ENCODE peak calls at places on chromosomes 5 and 9, in four cellular contexts. G is A549, K is WTC11, H is HepG2. O is an unnamed sample.

GRCh38 chr5:174500636-174501035 is 223.7 kb upstream of the MSX2 start:
- DNase-seq in G (no peak), K (no peak), H (no peak), O (no peak)

GRCh38 chr9:135604437-135605237 is 34.7 kb downstream of the GLT6D1 start:
- DNase-seq in K (no peak), H (no peak), G (no peak), O (no peak)

GRCh38 chr5:5341531-5342292 is 80.8 kb upstream of the ICE1 start:
- DNase-seq in K (no peak), G (no peak), H (no peak), O (no peak)

GRCh38 chr5:61924251-61924650 is 381.8 kb upstream of the KIF2A start:
- DNase-seq in G (no peak), K (no peak), H (no peak), O (no peak)

GRCh38 chr5:109316631-109317030 is 93.1 kb downstream of the PJA2 start:
- DNase-seq in K (no peak), G (peak; percentile 12), H (no peak), O (no peak)

GRCh38 chr5:80191397-80191796 is 64.5 kb downstream of the SERINC5 start:
- DNase-seq in H (no peak), G (no peak), K (no peak), O (no peak)

GRCh38 chr5:140311011-140311467 is 8.1 kb upstream of the PFDN1 start:
- DNase-seq in K (no peak), G (peak; percentile 61), H (peak; percentile 16), O (peak; percentile 35)

GRCh38 chr9:132030626-132031325 is 48.9 kb downstream of the MED27 start:
- DNase-seq in K (no peak), H (no peak), G (no peak), O (no peak)

GRCh38 chr9:106829666-106830408 is 33.1 kb upstream of the ZNF462 start:
- DNase-seq in H (no peak), K (no peak), G (no peak), O (no peak)

GRCh38 chr5:174294891-174295620 is 249.6 kb downstream of the NSG2 start:
- DNase-seq in G (no peak), H (no peak), K (no peak), O (no peak)

GRCh38 chr5:92353107-92354030 is 970.3 kb upstream of the ARRDC3 start:
- DNase-seq in H (peak; percentile 71), G (peak; percentile 49), K (no peak), O (no peak)

GRCh38 chr9:133333566-133333965 is 2.4 kb downstream of the SURF6 start:
- DNase-seq in K (no peak), H (no peak), G (no peak), O (no peak)

GRCh38 chr5:112165399-112165798 is 253.7 kb downstream of the EPB41L4A start:
- DNase-seq in H (no peak), G (no peak), K (no peak), O (no peak)

DNA sequence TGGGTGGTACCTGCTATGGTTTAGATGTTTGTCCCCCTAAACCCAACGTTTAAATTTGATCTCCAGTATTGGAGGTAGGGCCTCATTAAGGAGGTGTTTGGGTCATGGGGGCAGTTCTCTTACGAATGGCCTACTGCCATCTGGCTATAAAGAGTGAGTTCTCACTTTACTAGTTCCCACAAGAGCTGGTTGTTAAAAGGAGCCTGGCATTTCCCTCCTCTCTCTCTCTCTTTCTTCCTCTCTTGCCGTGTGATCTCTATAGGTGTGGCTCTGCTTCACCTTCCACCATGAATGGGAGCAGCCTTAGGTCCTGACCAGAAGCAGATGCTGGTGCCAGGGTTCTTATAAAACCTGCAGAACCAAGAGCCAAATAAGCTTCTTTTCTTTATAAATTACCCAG is 193.2 kb upstream of the CDH6 start:
- DNase-seq in H (no peak), G (no peak), K (no peak), O (no peak)
- TF ChIP-seq NR3C1 in H (no peak), G (no peak), K (no peak), O (no peak)

DNA sequence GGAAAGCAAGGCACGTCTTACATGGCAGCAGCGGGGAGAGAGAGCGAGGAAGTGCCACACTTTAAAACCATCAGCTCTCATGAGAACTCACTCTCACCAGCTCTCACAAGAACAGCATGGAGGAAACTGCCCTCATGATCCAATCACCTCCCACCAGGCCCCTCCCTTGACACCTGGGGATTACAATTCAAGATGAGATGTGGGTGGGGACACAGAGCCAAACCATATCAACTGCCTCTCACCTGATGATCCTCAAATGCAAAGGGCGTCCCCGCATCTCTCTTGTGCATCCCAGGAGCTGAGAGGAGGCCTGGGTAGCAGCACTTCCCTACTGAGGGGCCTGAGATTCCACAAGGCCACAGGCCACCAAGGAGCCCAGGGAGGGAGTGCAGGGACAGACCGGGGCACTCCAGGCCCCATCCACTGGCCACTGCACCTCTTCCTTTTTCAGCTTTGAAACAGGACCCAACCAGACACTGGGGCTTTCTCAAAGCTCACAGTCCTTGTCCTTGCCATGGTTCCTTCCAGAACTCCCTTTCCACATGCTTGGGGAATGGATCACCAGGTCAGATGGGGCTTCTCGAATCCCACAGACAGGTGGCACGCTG is 54.5 kb upstream of the IL17B start:
- DNase-seq in H (no peak), K (no peak), G (no peak), O (no peak)
- TF ChIP-seq NR3C1 in H (no peak), K (no peak), G (no peak), O (no peak)

DNA sequence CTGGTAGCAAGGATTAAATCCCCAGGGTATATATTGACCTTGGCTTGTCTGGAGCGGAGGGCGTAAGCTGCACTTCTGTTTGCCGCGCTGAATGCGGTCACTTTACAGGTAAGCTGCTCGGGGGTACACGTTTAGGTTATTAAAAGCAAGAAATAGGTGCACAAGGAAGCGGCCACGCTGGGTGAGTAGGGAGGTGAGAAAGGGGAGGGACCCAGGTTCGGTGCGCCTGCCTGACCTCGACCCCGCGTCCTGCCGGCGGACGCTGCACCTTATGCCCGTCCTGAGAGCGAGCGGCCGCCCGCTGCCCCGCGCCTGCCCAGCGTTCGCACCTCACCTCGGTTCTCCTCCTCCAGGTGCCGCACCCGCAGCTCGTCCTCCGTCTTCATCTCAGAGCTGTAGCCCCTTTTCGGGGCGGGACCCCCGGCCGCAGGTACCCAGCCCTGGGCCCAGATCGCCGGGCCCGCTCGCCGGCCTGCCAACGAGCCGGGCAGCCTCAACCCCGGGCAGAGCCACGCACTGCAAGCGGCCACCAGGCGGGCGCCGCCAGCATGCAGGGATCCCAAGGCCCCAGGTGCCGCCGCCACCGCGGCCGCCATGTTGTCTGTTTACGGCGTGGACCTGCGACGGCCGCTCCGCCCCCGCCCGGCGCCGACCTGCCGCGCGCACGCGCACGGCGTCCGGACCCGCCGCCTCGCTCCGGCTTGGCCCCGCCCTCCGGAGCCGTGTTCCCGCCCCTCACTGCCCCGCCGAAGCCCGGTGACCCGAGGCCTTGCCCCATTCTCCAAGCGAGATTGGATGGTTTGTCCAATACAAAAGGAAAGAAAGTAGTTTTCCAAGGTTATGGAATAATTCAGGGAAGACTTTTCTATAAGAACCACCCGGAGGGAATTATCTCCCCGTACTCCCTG is at the start of gene AUH:
- DNase-seq in K (peak; percentile 87), G (peak; percentile 79), H (peak; percentile 60), O (peak; percentile 91)
- TF ChIP-seq NR3C1 in K (no peak), G (no peak), H (no peak), O (peak; percentile 58)

DNA sequence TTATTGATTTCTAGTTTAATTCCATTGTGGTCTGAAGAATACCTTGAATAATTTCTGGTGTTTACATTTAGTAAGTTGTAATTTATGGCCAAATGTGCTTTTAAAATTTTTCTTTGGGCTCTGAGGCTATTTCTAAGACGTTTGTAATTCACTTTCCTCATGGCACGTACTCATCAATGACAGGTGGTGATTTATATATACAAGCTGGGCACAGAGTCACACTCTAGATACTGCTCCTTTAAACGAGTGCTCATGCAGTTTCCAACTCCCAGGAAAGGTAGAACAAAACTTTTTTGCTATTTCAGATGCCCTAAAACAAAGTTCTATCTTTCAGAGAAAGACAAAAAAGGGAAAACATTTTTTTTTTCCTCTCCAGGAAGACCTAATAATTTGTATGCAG is 146.9 kb downstream of the AUH start:
- DNase-seq in K (no peak), H (no peak), G (no peak), O (no peak)
- TF ChIP-seq NR3C1 in K (no peak), H (no peak), G (no peak), O (no peak)

GRCh38 chr9:98961513-98962180 is 17.9 kb downstream of the COL15A1 start:
- DNase-seq in K (no peak), H (no peak), G (no peak), O (no peak)

GRCh38 chr9:98960409-98960808 is 16.7 kb downstream of the COL15A1 start:
- DNase-seq in H (no peak), K (no peak), G (no peak), O (no peak)

GRCh38 chr9:98957826-98958225 is 14.1 kb downstream of the COL15A1 start:
- DNase-seq in G (no peak), K (no peak), H (no peak), O (no peak)

GRCh38 chr9:98955259-98955658 is 11.6 kb downstream of the COL15A1 start:
- DNase-seq in G (no peak), K (no peak), H (no peak), O (no peak)

DNA sequence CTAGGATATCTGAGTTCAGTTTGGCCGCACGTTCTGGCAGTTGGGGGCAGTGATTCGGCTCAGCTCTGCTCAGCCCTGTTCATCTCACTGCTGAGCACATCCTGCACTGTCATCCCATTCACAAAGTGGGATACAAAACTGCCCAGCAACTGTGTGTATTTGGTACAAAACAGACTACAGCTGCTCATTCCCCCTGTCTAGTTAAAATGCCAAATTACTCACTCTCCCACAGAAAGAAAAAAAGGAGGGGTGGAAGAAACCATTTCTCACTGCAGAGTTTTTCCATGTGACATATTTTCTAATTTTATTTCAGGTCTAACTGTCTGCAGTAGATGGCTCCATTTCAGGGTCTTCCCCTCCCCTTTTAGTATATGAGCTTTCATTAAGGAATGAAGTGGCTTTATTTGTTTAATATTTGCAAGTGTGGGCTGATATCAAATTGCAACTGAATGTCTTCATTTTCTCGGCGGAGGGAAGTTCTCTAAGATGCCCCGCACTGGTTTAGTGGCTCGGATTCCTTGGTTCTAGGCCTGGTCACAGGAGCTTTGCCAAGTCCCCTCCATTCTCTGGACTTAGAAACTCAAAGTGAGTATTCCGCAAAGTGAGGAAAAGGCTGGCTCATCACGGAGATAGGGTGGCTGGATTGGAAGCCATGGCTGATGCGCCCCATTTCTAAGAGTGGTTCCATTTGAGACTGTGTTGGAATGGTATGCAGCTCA is 14.7 kb downstream of the COL15A1 start:
- DNase-seq in H (no peak), G (no peak), K (no peak), O (no peak)
- TF ChIP-seq NR3C1 in H (no peak), G (no peak), K (no peak), O (no peak)

O was measured in K562.